ENCODE peak calls at places on chromosomes 4 and X, in four cellular contexts. Q is Karpas-422; R is activated naive CD4-positive, alpha-beta T cell treated with anti-CD3 and anti-CD28 coated beads, Interleukin-2, amount 50 U/mL, for 16 hours; W is stimulated activated CD8-positive, alpha-beta memory T cell treated with anti-CD3 and anti-CD28 coated beads, Interleukin-4, amount 100 ng/mL, for 24 hours. L is an unnamed sample.

GRCh38 chrX:9677098-9677739 is 88.4 kb downstream of the GPR143 start:
- DNase-seq in W (no peak), Q (no peak), R (no peak), L (no peak)

GRCh38 chr4:182492456-182492855 is 249.3 kb downstream of the TENM3 start:
- DNase-seq in R (no peak), Q (no peak), W (no peak), L (no peak)

GRCh38 chrX:149074429-149074828 is 430.7 kb downstream of the IDS start:
- DNase-seq in Q (no peak), W (no peak), R (no peak), L (no peak)

GRCh38 chr4:10655968-10656367 is 28.6 kb downstream of the CLNK start:
- DNase-seq in Q (no peak), R (no peak), W (no peak), L (no peak)

GRCh38 chr4:70365479-70365878 is 4.9 kb downstream of the SMR3A start:
- DNase-seq in W (no peak), Q (no peak), R (no peak), L (no peak)

GRCh38 chr4:38322709-38323108 is 341.3 kb upstream of the KLF3 start:
- DNase-seq in Q (no peak), W (no peak), R (no peak), L (no peak)

GRCh38 chr4:125355791-125356190 is 41.0 kb downstream of the FAT4 start:
- DNase-seq in Q (no peak), R (no peak), W (no peak), L (no peak)

GRCh38 chr4:3462321-3462789 is 751 bp upstream of the DOK7 start:
- DNase-seq in R (no peak), Q (no peak), W (no peak), L (no peak)

GRCh38 chr4:8010618-8011017 is 71.0 kb upstream of the AFAP1 start:
- DNase-seq in W (no peak), R (no peak), Q (no peak), L (no peak)

GRCh38 chrX:40809210-40809609 is 73.9 kb upstream of the MED14 start:
- DNase-seq in Q (no peak), R (no peak), W (no peak), L (no peak)

GRCh38 chr4:7027284-7027683 is 15.9 kb upstream of the TADA2B start:
- DNase-seq in R (no peak), W (no peak), Q (no peak), L (no peak)

GRCh38 chr4:48290146-48290772 is 20.6 kb upstream of the TEC start:
- DNase-seq in R (no peak), W (no peak), Q (peak), L (no peak)

GRCh38 chrX:153181822-153182221 is 2.7 kb downstream of the MAGEA1 start:
- DNase-seq in R (no peak), Q (no peak), W (no peak), L (no peak)

GRCh38 chr4:42302348-42302747 is 94.9 kb upstream of the SHISA3 start:
- DNase-seq in R (no peak), W (no peak), Q (peak), L (no peak)

L was measured in CD8-positive, alpha-beta T cell.